ENCODE peak calls at places on chromosomes 7 and 10, in five cellular contexts. A is pancreas, O is HCT116, T is IMR-90, M is upper lobe of right lung. E is an unnamed sample.

GRCh38 chr10:50554381-50554994 is 69.3 kb downstream of the SGMS1 start:
- DNase-seq in A (no peak), M (no peak), T (no peak), O (no peak), E (no peak)

GRCh38 chr7:98107313-98107691 is 640 bp downstream of the LMTK2 start:
- DNase-seq in T (no peak), O (no peak), M (no peak), A (no peak), E (peak; percentile 50)

GRCh38 chr10:1047937-1048336 is 982 bp downstream of the IDI1 start:
- DNase-seq in T (no peak), O (no peak), M (no peak), A (no peak), E (no peak)

GRCh38 chr10:29120216-29120615 is 168.7 kb upstream of the LYZL1 start:
- DNase-seq in O (no peak), A (no peak), M (no peak), T (peak; percentile 89), E (peak; percentile 61)

GRCh38 chr7:67413670-67414069 is 417.0 kb downstream of the TYW1 start:
- DNase-seq in T (no peak), M (no peak), A (no peak), O (no peak), E (no peak)

GRCh38 chr10:15660990-15661389 is 58.7 kb downstream of the ITGA8 start:
- DNase-seq in M (no peak), O (no peak), T (no peak), A (no peak), E (no peak)

GRCh38 chr7:49783446-49783845 is 10.0 kb downstream of the VWC2 start:
- DNase-seq in T (no peak), M (no peak), O (no peak), A (no peak), E (no peak)

GRCh38 chr10:42640610-42641229 is 2.4 kb upstream of the ZNF33B start:
- DNase-seq in M (no peak), T (no peak), O (peak; percentile 31), A (peak; percentile 81), E (peak; percentile 20)

GRCh38 chr10:91909178-91909677 is at the start of gene FGFBP3:
- DNase-seq in M (no peak), T (peak; percentile 45), O (peak; percentile 40), A (peak; percentile 10), E (peak; percentile 56)

GRCh38 chr10:54665122-54665521 is 135.9 kb downstream of the PCDH15 start:
- DNase-seq in A (no peak), O (no peak), M (no peak), T (no peak), E (no peak)

GRCh38 chr7:128324363-128324680 is 19.4 kb downstream of the RBM28 start:
- DNase-seq in T (no peak), M (no peak), O (no peak), A (no peak), E (no peak)

GRCh38 chr7:128321044-128321422 is 22.7 kb downstream of the RBM28 start:
- DNase-seq in M (no peak), T (no peak), O (no peak), A (no peak), E (no peak)

GRCh38 chr7:128323489-128324362 is 20.0 kb downstream of the RBM28 start:
- DNase-seq in O (no peak), T (peak; percentile 62), A (no peak), M (no peak), E (no peak)

GRCh38 chr7:128318696-128319095 is 25.0 kb downstream of the RBM28 start:
- DNase-seq in O (no peak), M (no peak), T (no peak), A (no peak), E (no peak)

GRCh38 chr7:128322040-128322643 is 21.6 kb downstream of the RBM28 start:
- DNase-seq in A (no peak), O (no peak), M (no peak), T (peak; percentile 54), E (peak; percentile 50)
- TF ChIP-seq CTCF in A (no peak), O (peak; percentile 39), M (peak; percentile 44), T (peak; percentile 56), E (peak; percentile 57)

DNA sequence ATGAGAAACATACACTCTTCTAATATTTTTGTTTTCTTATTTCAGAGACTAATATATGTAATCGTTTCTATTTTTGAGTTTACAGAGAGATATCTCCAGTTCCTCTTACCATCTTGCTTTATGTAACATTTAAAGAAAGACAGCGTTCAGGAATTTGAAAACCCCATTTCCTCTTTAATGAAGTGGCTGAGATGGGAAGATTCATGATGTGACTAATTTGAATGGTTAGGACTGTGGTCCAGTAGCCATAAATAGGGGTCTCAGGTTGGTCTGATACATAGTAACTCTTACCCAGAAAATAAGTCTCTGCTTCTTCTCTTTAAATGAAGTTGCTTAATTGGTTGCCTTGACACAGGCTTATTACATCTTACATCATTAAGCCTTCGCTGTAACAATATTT is 6.9 kb downstream of the KMT2E start:
- DNase-seq in M (no peak), A (no peak), T (no peak), O (no peak), E (no peak)
- H3K27ac ChIP-seq in M (peak overlapping the region; percentile 14), A (no peak overlapping the region), T (no peak overlapping the region), O (no peak overlapping the region), E (no peak overlapping the region)

DNA sequence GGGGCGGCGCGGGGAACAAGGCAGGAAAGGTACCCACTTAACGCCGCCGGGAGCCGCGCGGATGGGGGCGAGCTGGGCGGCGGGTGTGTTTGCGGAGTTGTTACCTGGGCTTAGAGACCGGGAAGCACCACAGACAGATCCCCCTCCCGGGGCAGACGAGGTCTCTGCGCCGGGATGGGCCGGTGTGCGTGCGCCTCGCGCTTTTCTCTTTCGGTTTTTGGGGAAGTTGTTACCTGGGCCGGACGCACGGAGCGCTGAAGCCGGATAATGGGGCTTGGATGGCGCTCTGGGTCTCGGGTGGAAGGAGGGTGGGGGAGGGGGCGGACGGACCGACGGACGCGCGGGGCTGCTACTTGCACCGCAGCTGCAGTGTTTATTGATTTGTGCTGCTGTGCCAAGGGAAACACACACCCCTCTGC is 1.2 kb downstream of the ZEB1 start:
- DNase-seq in A (peak; percentile 6), O (no peak), T (no peak), M (peak; percentile 70), E (peak; percentile 35)
- TF ChIP-seq CTCF in A (no peak), O (no peak), T (no peak), M (no peak), E (no peak)

GRCh38 chr7:44123190-44124003 is at the start of gene POLD2:
- DNase-seq in T (peak; percentile 92), A (peak; percentile 98), O (peak; percentile 88), M (peak; percentile 99), E (peak; percentile 98)

GRCh38 chr7:44128721-44129582 is 5.6 kb upstream of the POLD2 start:
- DNase-seq in M (no peak), T (no peak), O (no peak), A (no peak), E (no peak)

GRCh38 chr7:44131173-44132009 is 8.0 kb upstream of the POLD2 start:
- DNase-seq in T (no peak), A (peak; percentile 33), O (no peak), M (no peak), E (peak; percentile 66)

GRCh38 chr7:44124822-44125202 is 1.5 kb upstream of the POLD2 start:
- DNase-seq in T (no peak), A (no peak), O (no peak), M (no peak), E (no peak)

GRCh38 chr7:44127161-44127560 is 3.8 kb upstream of the POLD2 start:
- DNase-seq in T (no peak), O (no peak), M (no peak), A (no peak), E (no peak)
- H3K27ac ChIP-seq in T (no peak overlapping the region), O (no peak overlapping the region), M (no peak overlapping the region), A (no peak overlapping the region), E (no peak overlapping the region)

GRCh38 chr7:108109216-108109908 is 20.8 kb downstream of the LAMB4 start:
- DNase-seq in T (no peak), O (peak; percentile 21), A (no peak), M (no peak), E (peak; percentile 22)
- TF ChIP-seq CTCF in T (no peak), O (peak; percentile 37), A (peak; percentile 36), M (peak; percentile 32), E (peak; percentile 41)

DNA sequence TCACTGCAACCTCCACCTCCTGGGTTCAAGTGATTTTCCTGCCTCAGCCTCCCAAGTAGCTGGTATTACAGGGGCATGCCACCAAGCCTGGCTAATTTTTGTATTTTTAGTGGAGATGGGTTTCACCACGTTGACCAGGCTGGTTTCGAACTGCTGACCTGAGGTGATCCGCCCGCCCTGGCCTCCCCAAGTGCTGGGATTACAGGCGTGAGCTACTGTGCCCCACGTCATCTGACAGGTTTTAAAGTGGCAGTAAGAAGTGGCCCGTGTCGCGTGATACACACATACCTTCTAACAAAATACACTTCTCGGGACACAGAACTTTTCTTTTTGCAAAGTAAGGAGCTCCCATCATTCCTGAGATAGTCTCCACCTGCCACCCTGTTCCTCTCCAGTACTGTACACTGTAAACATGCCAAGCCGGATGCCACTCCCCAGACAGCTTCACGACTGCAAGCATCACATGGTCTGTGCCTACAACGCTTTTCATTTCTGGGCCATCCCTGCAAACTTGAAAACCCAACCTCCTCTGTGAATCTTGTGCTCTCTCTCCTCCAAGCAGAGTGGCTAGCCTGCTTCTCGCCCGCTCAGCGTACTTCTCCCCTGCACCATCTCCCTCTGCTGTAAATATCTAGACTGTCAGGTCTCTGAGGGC is 256.3 kb upstream of the KLF14 start:
- DNase-seq in O (no peak), T (no peak), M (no peak), A (no peak), E (no peak)
- H3K27ac ChIP-seq in O (peak overlapping the region; percentile 100), T (no peak overlapping the region), M (peak overlapping the region; percentile 65), A (no peak overlapping the region), E (no peak overlapping the region)

DNA sequence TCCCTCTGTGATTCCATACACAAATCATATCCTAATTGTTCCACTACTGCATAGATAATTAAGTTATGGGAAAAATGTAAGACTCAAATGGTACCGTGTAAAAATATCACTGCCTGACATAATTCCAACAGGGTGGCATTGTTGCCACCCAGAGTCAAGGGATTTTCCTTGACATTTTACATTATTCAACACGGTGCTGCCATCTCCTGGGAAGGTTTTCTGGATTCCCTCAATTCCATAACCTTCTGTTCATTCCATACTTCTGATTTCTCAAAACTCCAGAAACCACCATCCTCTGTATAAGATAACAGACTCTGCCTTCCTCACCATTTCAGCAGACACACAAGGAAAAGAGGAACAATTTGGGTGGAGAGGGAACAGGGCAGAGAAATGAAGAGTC is 495.9 kb downstream of the XPNPEP1 start:
- DNase-seq in A (no peak), T (peak; percentile 51), M (no peak), O (no peak), E (peak; percentile 27)
- TF ChIP-seq CTCF in A (no peak), T (peak; percentile 64), M (no peak), O (no peak), E (peak; percentile 49)

DNA sequence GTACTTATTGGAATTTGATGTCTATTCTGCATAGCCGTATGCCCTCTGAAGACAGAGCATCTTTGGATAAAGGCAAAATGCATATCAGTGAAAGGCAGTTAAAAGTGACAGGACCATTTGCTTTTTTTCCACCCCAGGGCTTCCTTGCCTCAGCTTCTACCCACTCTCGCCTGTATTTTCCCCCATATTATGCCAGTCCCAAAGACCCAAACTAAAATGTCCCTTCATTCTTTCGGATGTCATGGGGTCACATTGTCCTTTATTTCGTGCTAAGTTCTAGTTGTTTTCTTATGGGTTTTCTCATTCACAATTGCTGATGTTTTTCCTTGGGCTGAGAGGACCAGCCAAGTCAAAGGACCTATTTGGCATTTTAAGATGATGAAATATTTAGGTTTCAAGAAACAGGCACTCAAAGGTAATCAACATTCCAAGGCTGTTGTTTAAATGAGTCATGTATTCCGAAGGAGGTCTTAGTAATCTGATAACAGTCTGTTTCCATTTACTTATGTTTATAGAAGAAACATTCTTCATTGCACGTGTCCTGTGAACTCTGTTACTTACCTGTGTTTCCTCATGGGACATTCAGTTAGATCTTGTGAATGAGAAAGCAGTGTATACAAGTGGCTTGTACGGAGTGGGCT is 74.1 kb downstream of the DNAH11 start:
- DNase-seq in T (peak; percentile 37), M (no peak), A (no peak), O (peak; percentile 56), E (peak; percentile 60)
- H3K27ac ChIP-seq in T (no peak overlapping the region), M (peak overlapping the region; percentile 81), A (no peak overlapping the region), O (no peak overlapping the region), E (peak overlapping the region; percentile 93)

E was measured in hepatocyte.